ENCODE peak calls at places on chromosomes 11 and 22, in four cellular contexts. C, U, V and O are unnamed samples.

GRCh38 chr22:39651783-39652058 is 81.2 kb downstream of the CACNA1I start:
- DNase-seq in C (no peak), U (no peak), V (no peak), O (no peak)

GRCh38 chr11:65041206-65042035 is at the start of gene SAC3D1:
- DNase-seq in C (no peak), U (peak; percentile 78), V (no peak), O (no peak)

GRCh38 chr11:67648796-67649613 is 1.5 kb downstream of the ACY3 start:
- DNase-seq in C (peak; percentile 88), U (no peak), V (no peak), O (no peak)

GRCh38 chr22:45740236-45740635 is 68.6 kb downstream of the ATXN10 start:
- DNase-seq in C (no peak), U (no peak), V (no peak), O (no peak)

GRCh38 chr11:47003180-47003877 is 66.8 kb downstream of the CSTPP1 start:
- DNase-seq in C (no peak), U (no peak), V (no peak), O (no peak)

GRCh38 chr11:86988351-86988881 is 33.2 kb upstream of the FZD4 start:
- DNase-seq in C (no peak), U (no peak), V (no peak), O (no peak)

GRCh38 chr11:3180869-3181268 is 15.8 kb upstream of the OSBPL5 start:
- DNase-seq in C (peak; percentile 55), U (no peak), V (no peak), O (no peak)

GRCh38 chr11:114386545-114386944 is 13.8 kb downstream of the C11orf71 start:
- DNase-seq in C (no peak), U (no peak), V (no peak), O (no peak)

GRCh38 chr11:2576536-2576935 is 123.3 kb downstream of the KCNQ1OT1 start:
- DNase-seq in C (peak; percentile 66), U (no peak), V (no peak), O (no peak)

GRCh38 chr11:68200639-68201038 is 12.5 kb downstream of the KMT5B start:
- DNase-seq in C (no peak), U (no peak), V (no peak), O (no peak)

GRCh38 chr11:82873919-82874333 is 26.3 kb downstream of the PRCP start:
- DNase-seq in C (no peak), U (peak; percentile 74), V (no peak), O (no peak)

GRCh38 chr11:130872961-130873360 is 43.3 kb downstream of the SNX19 start:
- DNase-seq in C (no peak), U (no peak), V (no peak), O (no peak)

GRCh38 chr11:86500500-86501170 is 125.9 kb downstream of the CCDC81 start:
- DNase-seq in C (no peak), U (peak; percentile 58), V (no peak), O (no peak)

GRCh38 chr11:45108070-45109064 is 38.1 kb upstream of the PRDM11 start:
- DNase-seq in C (no peak), U (peak; percentile 14), V (no peak), O (no peak)

GRCh38 chr11:65125197-65126056 is 3.3 kb downstream of the MRPL49 start:
- DNase-seq in C (no peak), U (no peak), V (no peak), O (no peak)

GRCh38 chr22:27124336-27125023 is 467.1 kb downstream of the MIAT start:
- DNase-seq in C (no peak), U (no peak), V (no peak), O (no peak)

GRCh38 chr11:16895306-16895705 is 118.9 kb downstream of the PLEKHA7 start:
- DNase-seq in C (no peak), U (no peak), V (no peak), O (no peak)

GRCh38 chr11:119085523-119085878 is 820 bp downstream of the HMBS start:
- DNase-seq in C (no peak), U (no peak), V (no peak), O (no peak)

GRCh38 chr22:36327922-36328551 is 59.7 kb downstream of the MYH9 start:
- DNase-seq in C (no peak), U (peak; percentile 54), V (no peak), O (no peak)

GRCh38 chr22:25237503-25237902 is 18.1 kb downstream of the CRYBB2 start:
- DNase-seq in C (no peak), U (no peak), V (no peak), O (no peak)

GRCh38 chr11:2517016-2517385 is 72.2 kb downstream of the KCNQ1 start:
- DNase-seq in C (peak; percentile 53), U (no peak), V (peak; percentile 5), O (peak; percentile 39)

GRCh38 chr11:36044636-36045035 is 100.8 kb downstream of the LDLRAD3 start:
- DNase-seq in C (no peak), U (no peak), V (no peak), O (no peak)

GRCh38 chr22:21651521-21652009 is 9.5 kb downstream of the SDF2L1 start:
- DNase-seq in C (no peak), U (no peak), V (no peak), O (no peak)

GRCh38 chr11:76805206-76805913 is 22.2 kb downstream of the TSKU start:
- DNase-seq in C (peak; percentile 43), U (no peak), V (peak; percentile 13), O (no peak)

GRCh38 chr11:103637250-103637649 is 399.2 kb upstream of the DDI1 start:
- DNase-seq in C (no peak), U (peak; percentile 42), V (no peak), O (no peak)

GRCh38 chr22:27099896-27100295 is 442.5 kb downstream of the MIAT start:
- DNase-seq in C (no peak), U (no peak), V (no peak), O (no peak)

GRCh38 chr11:130908770-130909625 is 7.3 kb downstream of the SNX19 start:
- DNase-seq in C (no peak), U (peak; percentile 80), V (no peak), O (no peak)

GRCh38 chr22:30245985-30246901 is at the start of gene LIF:
- DNase-seq in C (peak; percentile 84), U (peak; percentile 19), V (no peak), O (peak; percentile 34)

GRCh38 chr11:101715281-101715680 is 131.5 kb upstream of the TRPC6 start:
- DNase-seq in C (no peak), U (no peak), V (no peak), O (no peak)

GRCh38 chr11:47398011-47398410 is 10.4 kb upstream of the SLC39A13 start:
- DNase-seq in C (peak; percentile 61), U (no peak), V (no peak), O (no peak)

GRCh38 chr11:114243461-114244372 is 52.5 kb upstream of the NNMT start:
- DNase-seq in C (no peak), U (no peak), V (no peak), O (no peak)

GRCh38 chr22:31075961-31076360 is 5.2 kb upstream of the SMTN start:
- DNase-seq in C (peak; percentile 77), U (no peak), V (peak; percentile 93), O (no peak)

GRCh38 chr11:130490682-130491449 is 42.4 kb downstream of the ADAMTS15 start:
- DNase-seq in C (no peak), U (no peak), V (no peak), O (no peak)

GRCh38 chr11:73528877-73529530 is 68.9 kb downstream of the FAM168A start:
- DNase-seq in C (no peak), U (peak; percentile 5), V (no peak), O (no peak)
- H3K4me3 ChIP-seq in C (no peak overlapping the region), U (no peak overlapping the region), V (no peak overlapping the region), O (no peak overlapping the region)

DNA sequence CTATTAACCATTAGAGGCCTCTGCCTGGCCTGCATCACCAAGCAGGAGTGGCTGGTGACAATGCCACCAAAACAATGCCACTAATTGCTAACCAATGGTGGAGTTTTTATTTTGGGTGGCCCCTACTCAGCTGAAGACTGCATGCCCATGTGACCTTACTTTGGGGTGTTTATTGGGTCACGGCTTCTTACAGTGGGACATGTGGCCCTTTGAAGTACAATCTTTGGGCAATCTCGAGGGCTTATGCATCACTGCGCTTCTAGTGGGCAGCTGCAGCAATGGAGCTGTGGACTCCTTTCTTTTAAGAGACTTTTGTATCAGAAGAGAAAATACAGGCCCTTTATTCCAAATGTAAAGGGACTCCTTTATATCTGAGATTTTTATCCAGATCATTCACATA is 85.7 kb downstream of the IGLL5 start:
- DNase-seq in C (no peak), U (no peak), V (no peak), O (no peak)
- H3K27ac ChIP-seq in C (no peak overlapping the region), U (no peak overlapping the region), V (no peak overlapping the region), O (no peak overlapping the region)

DNA sequence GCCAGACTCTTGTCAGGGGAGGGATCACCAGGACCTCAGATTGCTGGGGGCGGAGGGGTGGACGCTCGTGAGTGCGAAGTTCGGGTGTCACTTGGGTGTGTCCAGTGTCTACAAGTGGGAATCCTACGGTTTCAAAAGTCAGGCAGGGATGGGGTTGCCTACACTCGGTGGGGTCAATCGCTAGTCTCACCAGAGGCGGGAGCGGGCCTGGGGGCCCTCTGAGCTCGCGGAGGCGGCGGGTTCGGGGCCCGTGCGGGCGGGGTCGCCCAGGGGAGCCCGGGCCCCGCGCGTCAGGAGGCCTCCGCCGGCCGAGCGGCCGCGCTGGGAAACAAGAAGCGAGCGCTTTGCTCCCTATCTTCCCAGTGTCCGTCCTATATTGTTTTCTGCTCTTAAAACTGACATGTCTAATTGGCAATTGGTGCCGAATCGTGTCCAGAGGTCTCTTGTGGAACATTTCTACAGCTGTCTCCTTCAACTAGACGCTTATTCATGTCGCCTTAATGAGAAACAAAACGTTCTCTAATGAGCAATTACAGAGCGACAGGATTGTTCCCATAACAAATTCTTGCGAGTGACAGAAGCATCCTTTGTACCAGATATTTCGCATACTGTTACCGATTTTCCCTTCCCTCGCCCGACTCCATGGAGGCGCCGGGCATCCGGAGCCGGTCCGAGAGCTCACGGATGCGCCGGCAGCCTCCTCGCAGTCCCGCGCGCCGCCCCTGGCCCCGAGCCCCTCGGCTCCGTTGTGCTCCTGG is 11.9 kb downstream of the PAX6 start:
- DNase-seq in C (no peak), U (no peak), V (no peak), O (no peak)
- H3K4me3 ChIP-seq in C (no peak overlapping the region), U (no peak overlapping the region), V (no peak overlapping the region), O (no peak overlapping the region)

GRCh38 chr11:1482581-1483444 is 3.8 kb downstream of the MOB2 start:
- DNase-seq in C (peak; percentile 76), U (no peak), V (peak; percentile 26), O (no peak)
- H3K27ac ChIP-seq in C (peak overlapping the region; percentile 71), U (no peak overlapping the region), V (peak overlapping the region; percentile 84), O (no peak overlapping the region)